ENCODE peak calls at places on chromosomes 5 and 9, in ten cellular contexts. C is sciatic nerve, U is OCI-M1, T is 8988T, G is HTR-8/SVneo, P is GM04504, V is neural progenitor cell, X is fibroblast of the conjunctiva, M is glutamatergic neuron, H is head of caudate nucleus. D is an unnamed sample.
A peak's percentile ranks its signal among the peaks of the same experiment; 100 is the strongest.

GRCh38 chr5:124179788-124180187 is 566.7 kb downstream of the ZNF608 start:
- DNase-seq in C (no peak), U (no peak), T (no peak), G (no peak), P (no peak), V (no peak), X (no peak), M (no peak), H (no peak), D (peak; percentile 25)

GRCh38 chr5:10268100-10268499 is 18.0 kb downstream of the CCT5 start:
- DNase-seq in C (no peak), U (no peak), T (no peak), G (no peak), P (no peak), V (no peak), X (no peak), M (no peak), H (no peak), D (no peak)

GRCh38 chr9:92654481-92655301 is 15.2 kb downstream of the IPPK start:
- DNase-seq in C (peak; percentile 39), U (no peak), T (no peak), G (no peak), P (no peak), V (no peak), X (no peak), M (no peak), H (no peak), D (no peak)

GRCh38 chr5:173514666-173515065 is 101.8 kb downstream of the BOD1 start:
- DNase-seq in C (no peak), U (no peak), T (no peak), G (no peak), P (no peak), V (no peak), X (no peak), M (no peak), H (no peak), D (no peak)

GRCh38 chr5:169870221-169870620 is 110.1 kb downstream of the INSYN2B start:
- DNase-seq in C (no peak), U (no peak), T (no peak), G (no peak), P (no peak), V (no peak), X (no peak), M (no peak), H (no peak), D (no peak)

GRCh38 chr9:123257276-123257675 is 11.1 kb downstream of the STRBP start:
- DNase-seq in C (no peak), U (no peak), T (no peak), G (no peak), P (no peak), V (no peak), X (no peak), M (no peak), H (no peak), D (no peak)

GRCh38 chr5:154215931-154216330 is 25.4 kb downstream of the GALNT10 start:
- DNase-seq in C (no peak), U (no peak), T (no peak), G (no peak), P (no peak), V (no peak), X (no peak), M (no peak), H (no peak), D (no peak)

GRCh38 chr9:81984911-81985310 is 3.7 kb upstream of the SPATA31D1 start:
- DNase-seq in C (no peak), U (no peak), T (no peak), G (no peak), P (no peak), V (no peak), X (no peak), M (no peak), H (no peak), D (no peak)

GRCh38 chr9:133913571-133914369 is 78.4 kb downstream of the VAV2 start:
- DNase-seq in C (no peak), U (no peak), T (no peak), G (no peak), P (no peak), V (no peak), X (no peak), M (no peak), H (no peak), D (peak; percentile 50)

GRCh38 chr5:65512170-65512937 is 30.6 kb upstream of the ADAMTS6 start:
- DNase-seq in C (no peak), U (peak; percentile 19), T (no peak), G (no peak), P (no peak), V (no peak), X (no peak), M (no peak), H (no peak), D (no peak)

GRCh38 chr9:117547904-117548303 is 133.0 kb upstream of the ASTN2 start:
- DNase-seq in C (no peak), U (no peak), T (no peak), G (no peak), P (no peak), V (no peak), X (no peak), M (no peak), H (no peak), D (no peak)

GRCh38 chr5:116502616-116503015 is 72.0 kb downstream of the SEMA6A start:
- DNase-seq in C (no peak), U (no peak), T (no peak), G (peak; percentile 10), P (peak; percentile 12), V (no peak), X (no peak), M (no peak), H (no peak), D (peak; percentile 30)

GRCh38 chr5:132459983-132460834 is 30.4 kb downstream of the IRF1 start:
- DNase-seq in C (peak; percentile 56), U (peak; percentile 71), T (no peak), G (no peak), P (no peak), V (no peak), X (no peak), M (no peak), H (no peak), D (no peak)

GRCh38 chr5:135395451-135395850 is 3.6 kb downstream of the MACROH2A1 start:
- DNase-seq in C (no peak), U (peak; percentile 36), T (no peak), G (no peak), P (no peak), V (no peak), X (no peak), M (no peak), H (no peak), D (no peak)

GRCh38 chr5:10856646-10857332 is 95.8 kb upstream of the DAP start:
- DNase-seq in C (peak; percentile 74), U (peak; percentile 44), T (peak; percentile 77), G (peak; percentile 78), P (no peak), V (peak; percentile 96), X (peak; percentile 10), M (peak; percentile 90), H (peak; percentile 85), D (no peak)

GRCh38 chr5:59418766-59419165 is 474.8 kb downstream of the PDE4D start:
- DNase-seq in C (no peak), U (no peak), T (no peak), G (no peak), P (no peak), V (no peak), X (no peak), M (no peak), H (no peak), D (no peak)

GRCh38 chr5:10902145-10902544 is 141.1 kb upstream of the DAP start:
- DNase-seq in C (no peak), U (no peak), T (no peak), G (no peak), P (no peak), V (no peak), X (peak; percentile 4), M (no peak), H (no peak), D (no peak)

GRCh38 chr5:40240111-40240510 is 439.6 kb upstream of the PTGER4 start:
- DNase-seq in C (no peak), U (no peak), T (no peak), G (no peak), P (no peak), V (no peak), X (peak; percentile 69), M (no peak), H (no peak), D (no peak)

GRCh38 chr5:91591076-91591475 is 208.0 kb upstream of the ARRDC3 start:
- DNase-seq in C (no peak), U (peak; percentile 56), T (no peak), G (no peak), P (no peak), V (peak; percentile 48), X (no peak), M (no peak), H (no peak), D (no peak)

GRCh38 chr5:134561871-134562296 is 36.4 kb downstream of the JADE2 start:
- DNase-seq in C (no peak), U (no peak), T (no peak), G (no peak), P (no peak), V (peak; percentile 69), X (no peak), M (peak; percentile 54), H (peak; percentile 45), D (no peak)

GRCh38 chr9:99129091-99129490 is 24.2 kb downstream of the TGFBR1 start:
- DNase-seq in C (no peak), U (peak; percentile 17), T (no peak), G (no peak), P (no peak), V (no peak), X (no peak), M (no peak), H (no peak), D (no peak)

GRCh38 chr9:96109718-96110351 is 192.1 kb downstream of the HSD17B3 start:
- DNase-seq in C (no peak), U (peak; percentile 2), T (no peak), G (no peak), P (no peak), V (no peak), X (peak; percentile 46), M (no peak), H (no peak), D (no peak)

GRCh38 chr5:131610198-131611063 is 24.6 kb downstream of the RAPGEF6 start:
- DNase-seq in C (no peak), U (no peak), T (peak; percentile 34), G (peak; percentile 75), P (no peak), V (no peak), X (no peak), M (no peak), H (no peak), D (no peak)

GRCh38 chr5:14101922-14102321 is 41.2 kb upstream of the TRIO start:
- DNase-seq in C (no peak), U (no peak), T (no peak), G (no peak), P (no peak), V (peak; percentile 76), X (no peak), M (no peak), H (no peak), D (no peak)

GRCh38 chr5:8905021-8905420 is 640.9 kb downstream of the SEMA5A start:
- DNase-seq in C (no peak), U (no peak), T (no peak), G (peak; percentile 24), P (peak; percentile 61), V (no peak), X (peak; percentile 82), M (no peak), H (no peak), D (no peak)

GRCh38 chr5:80127037-80127642 is 92.0 kb downstream of the THBS4 start:
- DNase-seq in C (no peak), U (peak; percentile 80), T (no peak), G (no peak), P (no peak), V (no peak), X (no peak), M (no peak), H (no peak), D (no peak)

GRCh38 chr5:138946241-138946623 is 71.1 kb upstream of the LRRTM2 start:
- DNase-seq in C (no peak), U (no peak), T (no peak), G (no peak), P (no peak), V (no peak), X (no peak), M (peak; percentile 68), H (no peak), D (no peak)

GRCh38 chr5:113127021-113127420 is 150.4 kb downstream of the DCP2 start:
- DNase-seq in C (no peak), U (no peak), T (no peak), G (no peak), P (no peak), V (no peak), X (no peak), M (no peak), H (no peak), D (no peak)